ENCODE peak calls at places on chromosomes 7 and 10, in four cellular contexts. One of them, this sample, is unnamed.
A peak's percentile ranks its signal among the peaks of the same experiment; 100 is the strongest.

GRCh38 chr7:27143022-27143949 is at the start of gene HOXA5:
- DNase-seq in esophagus squamous epithelium: no peak
- DNase-seq in neural progenitor cell: peak; percentile 90
- DNase-seq in pancreas: no peak
- DNase-seq in this sample: peak; percentile 88

GRCh38 chr7:1359051-1359400 is 100.2 kb downstream of the MICALL2 start:
- DNase-seq in pancreas: no peak
- DNase-seq in esophagus squamous epithelium: no peak
- DNase-seq in neural progenitor cell: no peak
- DNase-seq in this sample: no peak

GRCh38 chr10:17617031-17617911 is at the start of gene HACD1:
- DNase-seq in esophagus squamous epithelium: no peak
- DNase-seq in neural progenitor cell: peak; percentile 87
- DNase-seq in pancreas: peak; percentile 65
- DNase-seq in this sample: peak; percentile 71

GRCh38 chr7:73606801-73607691 is 17.3 kb downstream of the MLXIPL start:
- DNase-seq in pancreas: no peak
- DNase-seq in esophagus squamous epithelium: no peak
- DNase-seq in neural progenitor cell: peak; percentile 94
- DNase-seq in this sample: no peak

GRCh38 chr10:35641430-35642015 is 573 bp downstream of the FZD8 start:
- DNase-seq in pancreas: no peak
- DNase-seq in esophagus squamous epithelium: no peak
- DNase-seq in neural progenitor cell: peak; percentile 76
- DNase-seq in this sample: no peak

GRCh38 chr7:690478-691360 is 35.8 kb upstream of the DNAAF5 start:
- DNase-seq in neural progenitor cell: no peak
- DNase-seq in pancreas: no peak
- DNase-seq in esophagus squamous epithelium: no peak
- DNase-seq in this sample: no peak

GRCh38 chr10:32054087-32054486 is 2.1 kb downstream of the KIF5B start:
- DNase-seq in pancreas: peak; percentile 21
- DNase-seq in neural progenitor cell: peak; percentile 43
- DNase-seq in esophagus squamous epithelium: no peak
- DNase-seq in this sample: peak; percentile 51

GRCh38 chr10:129771024-129771423 is 193.1 kb downstream of the EBF3 start:
- DNase-seq in pancreas: no peak
- DNase-seq in esophagus squamous epithelium: no peak
- DNase-seq in neural progenitor cell: no peak
- DNase-seq in this sample: no peak

GRCh38 chr10:84424731-84425165 is 96.4 kb downstream of the CCSER2 start:
- DNase-seq in neural progenitor cell: peak; percentile 34
- DNase-seq in pancreas: peak; percentile 81
- DNase-seq in esophagus squamous epithelium: no peak
- DNase-seq in this sample: peak; percentile 93

GRCh38 chr7:131007439-131008330 is 273.7 kb upstream of the KLF14 start:
- DNase-seq in pancreas: peak; percentile 64
- DNase-seq in esophagus squamous epithelium: no peak
- DNase-seq in neural progenitor cell: peak; percentile 74
- DNase-seq in this sample: peak; percentile 74

GRCh38 chr10:88091490-88092061 is 228.2 kb downstream of the PTEN start:
- DNase-seq in esophagus squamous epithelium: peak; percentile 8
- DNase-seq in pancreas: no peak
- DNase-seq in neural progenitor cell: no peak
- DNase-seq in this sample: no peak

GRCh38 chr10:79380125-79380917 is 33.1 kb downstream of the PPIF start:
- DNase-seq in esophagus squamous epithelium: no peak
- DNase-seq in pancreas: peak; percentile 13
- DNase-seq in neural progenitor cell: no peak
- DNase-seq in this sample: peak; percentile 63

GRCh38 chr7:50479743-50480517 is 29.8 kb upstream of the FIGNL1 start:
- DNase-seq in esophagus squamous epithelium: no peak
- DNase-seq in neural progenitor cell: no peak
- DNase-seq in pancreas: no peak
- DNase-seq in this sample: no peak

GRCh38 chr10:95588025-95588424 is 26.9 kb upstream of the SORBS1 start:
- DNase-seq in neural progenitor cell: no peak
- DNase-seq in esophagus squamous epithelium: no peak
- DNase-seq in pancreas: no peak
- DNase-seq in this sample: no peak

GRCh38 chr7:121486590-121486989 is 90.5 kb upstream of the FAM3C start:
- DNase-seq in neural progenitor cell: no peak
- DNase-seq in esophagus squamous epithelium: no peak
- DNase-seq in pancreas: no peak
- DNase-seq in this sample: no peak

GRCh38 chr7:14858866-14859265 is 43.7 kb downstream of the DGKB start:
- DNase-seq in esophagus squamous epithelium: no peak
- DNase-seq in pancreas: no peak
- DNase-seq in neural progenitor cell: no peak
- DNase-seq in this sample: no peak

GRCh38 chr7:27424749-27425148 is 182.1 kb downstream of the EVX1 start:
- DNase-seq in neural progenitor cell: no peak
- DNase-seq in pancreas: no peak
- DNase-seq in esophagus squamous epithelium: no peak
- DNase-seq in this sample: no peak

GRCh38 chr10:124722812-124723783 is 21.1 kb downstream of the FAM53B start:
- DNase-seq in esophagus squamous epithelium: no peak
- DNase-seq in pancreas: peak; percentile 14
- DNase-seq in neural progenitor cell: no peak
- DNase-seq in this sample: no peak

GRCh38 chr7:35734001-35734483 is 39.1 kb upstream of the HERPUD2 start:
- DNase-seq in neural progenitor cell: no peak
- DNase-seq in pancreas: no peak
- DNase-seq in esophagus squamous epithelium: no peak
- DNase-seq in this sample: no peak

DNA sequence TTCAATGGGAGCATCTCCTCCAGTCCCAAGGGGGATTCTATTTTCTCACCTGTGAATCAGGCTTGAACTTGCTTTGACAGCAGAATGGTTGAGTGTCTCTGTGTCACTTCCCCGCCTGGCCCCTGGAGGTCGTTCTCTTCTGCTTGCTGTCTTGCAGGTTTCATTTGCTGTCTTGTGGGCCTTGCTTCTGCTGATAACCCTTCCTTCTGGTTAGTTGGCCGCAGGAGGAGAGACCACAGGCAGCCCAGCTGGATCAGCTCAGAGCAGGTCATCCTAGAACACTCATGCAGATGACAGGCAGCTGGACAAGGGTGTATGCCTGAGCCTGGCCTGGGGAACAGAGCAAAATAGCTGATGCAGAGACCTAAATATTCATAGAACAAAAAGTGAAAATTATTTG is 344.2 kb upstream of the ADARB2 start:
- DNase-seq in esophagus squamous epithelium: no peak
- DNase-seq in pancreas: no peak
- DNase-seq in neural progenitor cell: peak; percentile 39
- DNase-seq in this sample: no peak
- TF ChIP-seq CTCF in esophagus squamous epithelium: no peak
- TF ChIP-seq CTCF in pancreas: no peak
- TF ChIP-seq CTCF in neural progenitor cell: peak; percentile 53
- TF ChIP-seq CTCF in this sample: no peak

GRCh38 chr10:69861251-69862240 is 59.8 kb downstream of the COL13A1 start:
- DNase-seq in neural progenitor cell: no peak
- DNase-seq in pancreas: no peak
- DNase-seq in esophagus squamous epithelium: no peak
- DNase-seq in this sample: peak; percentile 89
- TF ChIP-seq CTCF in neural progenitor cell: peak; percentile 41
- TF ChIP-seq CTCF in pancreas: peak; percentile 37
- TF ChIP-seq CTCF in esophagus squamous epithelium: peak; percentile 33
- TF ChIP-seq CTCF in this sample: peak; percentile 70

DNA sequence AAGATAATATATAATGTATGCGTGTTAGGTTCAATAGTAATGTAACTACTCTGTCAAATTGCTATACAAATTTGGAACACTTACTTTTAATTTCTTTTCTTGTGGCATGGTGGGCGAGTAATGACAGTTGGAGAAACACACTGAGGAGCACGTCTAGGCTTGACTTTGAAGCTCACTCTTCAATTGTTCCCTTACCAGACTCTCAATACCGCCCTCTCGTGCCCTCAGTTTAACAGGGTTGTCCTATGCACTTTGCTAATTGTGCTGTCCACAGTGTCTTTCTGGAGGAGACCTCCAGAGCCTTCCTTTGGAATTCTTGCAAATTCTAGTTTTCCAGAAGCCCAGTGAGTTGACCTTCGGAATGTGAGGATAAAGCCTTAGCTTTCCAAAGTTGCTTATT is 107.2 kb upstream of the RELN start:
- DNase-seq in pancreas: no peak
- DNase-seq in neural progenitor cell: peak; percentile 9
- DNase-seq in esophagus squamous epithelium: no peak
- DNase-seq in this sample: peak; percentile 19
- TF ChIP-seq CTCF in pancreas: no peak
- TF ChIP-seq CTCF in neural progenitor cell: no peak
- TF ChIP-seq CTCF in esophagus squamous epithelium: no peak
- TF ChIP-seq CTCF in this sample: peak; percentile 67

GRCh38 chr7:47684728-47685127 is 102.8 kb upstream of the TNS3 start:
- DNase-seq in pancreas: no peak
- DNase-seq in esophagus squamous epithelium: no peak
- DNase-seq in neural progenitor cell: no peak
- DNase-seq in this sample: no peak
- TF ChIP-seq CTCF in pancreas: no peak
- TF ChIP-seq CTCF in esophagus squamous epithelium: no peak
- TF ChIP-seq CTCF in neural progenitor cell: no peak
- TF ChIP-seq CTCF in this sample: no peak

GRCh38 chr10:46026106-46026505 is 4.3 kb downstream of the NCOA4 start:
- DNase-seq in esophagus squamous epithelium: no peak
- DNase-seq in pancreas: no peak
- DNase-seq in neural progenitor cell: no peak
- DNase-seq in this sample: no peak

GRCh38 chr10:46024948-46025347 is 5.5 kb downstream of the NCOA4 start:
- DNase-seq in pancreas: no peak
- DNase-seq in esophagus squamous epithelium: no peak
- DNase-seq in neural progenitor cell: peak; percentile 25
- DNase-seq in this sample: no peak

GRCh38 chr10:46020871-46021553 is 9.4 kb downstream of the NCOA4 start:
- DNase-seq in esophagus squamous epithelium: no peak
- DNase-seq in pancreas: no peak
- DNase-seq in neural progenitor cell: no peak
- DNase-seq in this sample: peak; percentile 61

GRCh38 chr10:46020344-46020656 is 10.1 kb downstream of the NCOA4 start:
- DNase-seq in pancreas: no peak
- DNase-seq in neural progenitor cell: no peak
- DNase-seq in esophagus squamous epithelium: no peak
- DNase-seq in this sample: no peak

GRCh38 chr10:46022978-46023702 is 7.3 kb downstream of the NCOA4 start:
- DNase-seq in pancreas: peak; percentile 92
- DNase-seq in esophagus squamous epithelium: peak; percentile 40
- DNase-seq in neural progenitor cell: peak; percentile 93
- DNase-seq in this sample: peak; percentile 90
- TF ChIP-seq CTCF in pancreas: no peak
- TF ChIP-seq CTCF in esophagus squamous epithelium: peak; percentile 4
- TF ChIP-seq CTCF in neural progenitor cell: no peak
- TF ChIP-seq CTCF in this sample: peak; percentile 54

DNA sequence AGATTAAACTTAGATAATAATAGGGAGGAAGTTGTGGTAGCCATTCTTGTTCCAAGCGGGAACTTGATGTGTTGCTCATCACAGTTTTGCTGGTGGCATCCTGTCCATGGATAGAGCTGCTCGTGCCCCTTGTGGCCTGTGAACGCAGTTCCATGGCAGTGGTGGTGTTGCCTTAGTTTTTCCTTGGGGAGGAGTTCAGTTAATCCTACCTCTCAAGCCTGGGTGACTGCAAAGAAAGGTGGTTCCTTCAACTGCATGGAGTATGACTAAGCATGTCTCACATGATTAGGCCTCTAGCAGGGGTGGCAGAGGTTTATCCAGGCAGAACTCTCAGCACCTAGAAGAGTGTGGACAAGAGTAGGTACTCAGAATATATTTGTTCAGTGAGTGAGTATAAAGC is 99.7 kb downstream of the MAPK8 start:
- DNase-seq in esophagus squamous epithelium: no peak
- DNase-seq in pancreas: no peak
- DNase-seq in neural progenitor cell: peak; percentile 26
- DNase-seq in this sample: peak; percentile 55
- TF ChIP-seq CTCF in esophagus squamous epithelium: peak; percentile 13
- TF ChIP-seq CTCF in pancreas: no peak
- TF ChIP-seq CTCF in neural progenitor cell: no peak
- TF ChIP-seq CTCF in this sample: no peak

DNA sequence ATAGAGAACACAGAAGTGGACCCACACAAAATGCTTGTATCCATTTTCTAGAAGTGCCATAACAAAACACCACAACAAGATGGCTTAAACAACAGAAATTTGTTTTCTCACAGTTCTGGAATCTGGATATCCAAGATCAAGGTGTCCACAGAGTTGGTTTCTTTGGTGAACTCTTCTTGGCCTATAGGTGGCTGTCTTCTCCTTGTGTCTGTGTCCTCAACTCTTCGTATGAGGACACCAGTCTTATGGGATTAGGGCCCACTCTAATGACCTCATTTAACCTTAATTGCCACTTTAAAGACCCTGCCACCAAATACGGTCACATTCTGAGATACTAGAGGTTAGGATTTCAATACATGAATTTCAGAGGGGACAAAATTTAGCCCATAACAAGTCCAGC is 30.8 kb upstream of the C10orf71 start:
- DNase-seq in esophagus squamous epithelium: no peak
- DNase-seq in neural progenitor cell: no peak
- DNase-seq in pancreas: no peak
- DNase-seq in this sample: no peak
- TF ChIP-seq CTCF in esophagus squamous epithelium: no peak
- TF ChIP-seq CTCF in neural progenitor cell: no peak
- TF ChIP-seq CTCF in pancreas: no peak
- TF ChIP-seq CTCF in this sample: no peak

GRCh38 chr10:89454561-89455347 is 40.4 kb downstream of the IFIT5 start:
- DNase-seq in esophagus squamous epithelium: no peak
- DNase-seq in neural progenitor cell: no peak
- DNase-seq in pancreas: no peak
- DNase-seq in this sample: no peak

GRCh38 chr10:89450901-89451300 is 36.5 kb downstream of the IFIT5 start:
- DNase-seq in esophagus squamous epithelium: no peak
- DNase-seq in pancreas: no peak
- DNase-seq in neural progenitor cell: no peak
- DNase-seq in this sample: no peak

GRCh38 chr10:89452193-89452592 is 37.8 kb downstream of the IFIT5 start:
- DNase-seq in neural progenitor cell: no peak
- DNase-seq in esophagus squamous epithelium: no peak
- DNase-seq in pancreas: no peak
- DNase-seq in this sample: no peak
- TF ChIP-seq CTCF in neural progenitor cell: no peak
- TF ChIP-seq CTCF in esophagus squamous epithelium: no peak
- TF ChIP-seq CTCF in pancreas: no peak
- TF ChIP-seq CTCF in this sample: no peak

This sample was measured in HFFc6.